ENCODE peak calls at places on chromosomes 13 and 19, in eight cellular contexts. I, V, P, M, T, A, X and E are unnamed samples. For H3K9me3, the result is how much of the 10 kb centered on the place peaks cover.

GRCh38 chr13:89584058-89584457 is 1763.4 kb upstream of the MIR17HG start:
- DNase-seq in M (no peak), V (no peak), T (no peak), I (no peak), X (no peak), P (no peak), A (peak), E (no peak)

GRCh38 chr19:44752816-44753618 is 4.5 kb downstream of the BCL3 start:
- DNase-seq in I (peak), A (peak), P (no peak), X (peak), V (peak), M (peak), T (peak), E (peak)

GRCh38 chr13:101018720-101019119 is 344.1 kb upstream of the TMTC4 start:
- DNase-seq in A (peak), X (no peak), T (no peak), V (no peak), M (no peak), I (no peak), P (no peak), E (no peak)

GRCh38 chr13:78317030-78317429 is 286.3 kb downstream of the POU4F1 start:
- DNase-seq in V (no peak), A (no peak), X (no peak), M (no peak), T (no peak), I (no peak), P (no peak), E (no peak)

GRCh38 chr13:108897955-108898354 is 268.5 kb downstream of the MYO16 start:
- DNase-seq in M (no peak), V (no peak), X (no peak), P (no peak), A (no peak), I (no peak), T (no peak), E (no peak)

GRCh38 chr19:7505682-7506384 is 10.1 kb upstream of the ZNF358 start:
- DNase-seq in A (no peak), V (no peak), I (no peak), P (no peak), M (no peak), T (no peak), X (peak), E (no peak)

GRCh38 chr13:110444226-110444653 is 117.3 kb downstream of the RAB20 start:
- DNase-seq in M (no peak), V (no peak), I (peak), P (peak), T (peak), A (peak), X (no peak), E (no peak)

GRCh38 chr19:33702606-33703437 is 81.1 kb downstream of the CHST8 start:
- DNase-seq in A (no peak), X (peak), M (no peak), T (no peak), P (no peak), V (no peak), I (no peak), E (no peak)

GRCh38 chr13:110774051-110774450 is 60.6 kb downstream of the ING1 start:
- DNase-seq in I (no peak), P (no peak), V (no peak), T (no peak), A (no peak), X (no peak), M (no peak), E (no peak)

GRCh38 chr13:105603283-105603682 is 932.2 kb downstream of the EFNB2 start:
- DNase-seq in M (no peak), P (no peak), X (no peak), T (no peak), I (no peak), V (no peak), A (no peak), E (no peak)

GRCh38 chr13:97574926-97575325 is 141.0 kb downstream of the RAP2A start:
- DNase-seq in X (no peak), V (peak), T (no peak), P (peak), M (no peak), A (no peak), I (no peak), E (no peak)

GRCh38 chr13:113597386-113598080 is 13.0 kb downstream of the TFDP1 start:
- DNase-seq in V (peak), I (no peak), X (no peak), M (no peak), T (no peak), A (no peak), P (no peak), E (peak)

GRCh38 chr19:41753159-41753558 is 2.2 kb upstream of the CEACAM6 start:
- DNase-seq in T (peak), I (peak), P (peak), V (peak), A (no peak), X (peak), M (peak), E (peak)

GRCh38 chr13:46076827-46077226 is 24.3 kb upstream of the ZC3H13 start:
- DNase-seq in P (no peak), M (no peak), V (no peak), X (no peak), A (no peak), I (no peak), T (no peak), E (no peak)

GRCh38 chr13:43331676-43332075 is 308.3 kb downstream of the DNAJC15 start:
- DNase-seq in A (peak), I (no peak), M (no peak), T (no peak), X (no peak), P (no peak), V (no peak), E (no peak)

GRCh38 chr13:33433316-33433715 is 147.8 kb upstream of the STARD13 start:
- DNase-seq in P (no peak), A (no peak), X (no peak), M (no peak), V (no peak), T (no peak), I (no peak), E (no peak)

GRCh38 chr13:80787604-80788003 is 446.7 kb upstream of the SPRY2 start:
- DNase-seq in X (no peak), P (no peak), A (no peak), T (no peak), M (no peak), I (no peak), V (no peak), E (no peak)

GRCh38 chr19:45294291-45295029 is 28.2 kb downstream of the CKM start:
- DNase-seq in P (no peak), A (no peak), I (no peak), T (no peak), M (no peak), V (no peak), X (no peak), E (no peak)

GRCh38 chr13:46106839-46107371 is 2.1 kb upstream of the CPB2 start:
- DNase-seq in V (no peak), T (no peak), M (no peak), I (no peak), A (no peak), X (no peak), P (no peak), E (no peak)

GRCh38 chr19:5994407-5995165 is 16.6 kb upstream of the RANBP3 start:
- DNase-seq in P (no peak), I (no peak), A (no peak), T (no peak), M (no peak), X (no peak), V (no peak), E (no peak)

GRCh38 chr13:108950333-108951010 is 321.1 kb downstream of the MYO16 start:
- DNase-seq in V (no peak), X (no peak), A (peak), P (no peak), M (no peak), T (no peak), I (no peak), E (no peak)

GRCh38 chr19:17965370-17966114 is 1.4 kb upstream of the KCNN1 start:
- DNase-seq in X (no peak), A (no peak), I (no peak), V (no peak), P (no peak), M (no peak), T (no peak), E (no peak)

GRCh38 chr19:23882493-23882892 is 32.2 kb upstream of the ZNF726 start:
- DNase-seq in T (no peak), V (no peak), I (no peak), P (no peak), X (no peak), M (no peak), A (no peak), E (no peak)

GRCh38 chr19:23884363-23884762 is 30.3 kb upstream of the ZNF726 start:
- DNase-seq in X (no peak), P (no peak), A (no peak), V (no peak), T (no peak), I (no peak), M (no peak), E (no peak)

DNA sequence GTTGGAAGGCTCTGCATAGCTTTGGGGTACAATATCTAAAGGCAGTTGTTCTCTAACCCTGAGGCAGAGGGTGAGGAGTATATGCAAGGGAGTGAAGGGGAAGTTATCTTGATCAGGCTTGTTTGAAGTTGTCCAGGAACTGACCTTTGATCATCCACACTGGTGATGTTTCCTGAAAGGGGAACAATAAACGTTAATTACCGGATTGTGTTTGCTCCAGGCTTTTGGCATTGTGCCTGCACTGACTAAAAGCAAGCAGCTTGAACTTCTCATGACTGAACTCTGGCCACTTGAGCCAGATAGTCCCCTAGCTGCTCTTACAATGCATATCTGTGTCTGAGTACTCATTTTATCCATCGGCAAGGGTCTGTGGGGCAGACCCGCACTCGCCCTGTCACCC is 27.0 kb upstream of the ZNF726 start:
- DNase-seq in I (no peak), P (no peak), X (no peak), A (no peak), T (no peak), M (no peak), V (no peak), E (no peak)
- H3K9me3 ChIP-seq in I (under half), P (under half), X (under half), A (under half), T (under half), M (under half), V (half or more), E (under half)

DNA sequence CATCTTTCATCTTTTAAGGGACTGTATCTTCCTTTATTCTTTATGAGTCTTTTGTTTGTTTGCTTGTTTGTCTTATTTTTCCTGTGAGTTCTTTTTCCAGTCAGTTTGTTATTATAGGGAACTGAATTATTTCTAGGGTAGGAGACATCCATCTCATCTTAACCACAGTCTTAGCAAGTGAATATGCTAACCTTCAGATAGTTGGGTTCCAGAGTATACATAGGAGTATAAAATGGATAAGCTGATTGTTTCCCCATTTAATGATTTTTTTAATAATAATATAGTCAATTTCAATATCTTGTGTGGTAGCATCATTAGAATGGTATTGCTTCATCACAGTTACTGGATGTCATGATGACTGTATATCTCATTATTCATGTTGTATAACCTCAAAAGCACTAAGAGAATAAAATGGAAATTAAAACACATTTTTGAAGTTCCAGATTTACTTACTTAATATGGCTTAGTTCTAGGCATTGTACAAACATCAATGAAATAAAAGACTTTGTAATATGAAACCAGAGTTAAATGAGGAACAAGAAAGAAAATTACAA is 33.0 kb downstream of the GPC6 start:
- DNase-seq in I (no peak), P (no peak), M (no peak), T (no peak), V (no peak), A (peak), X (no peak), E (no peak)
- TF ChIP-seq CTCF in I (no peak), P (no peak), M (no peak), T (no peak), V (no peak), A (no peak), X (no peak), E (no peak)

DNA sequence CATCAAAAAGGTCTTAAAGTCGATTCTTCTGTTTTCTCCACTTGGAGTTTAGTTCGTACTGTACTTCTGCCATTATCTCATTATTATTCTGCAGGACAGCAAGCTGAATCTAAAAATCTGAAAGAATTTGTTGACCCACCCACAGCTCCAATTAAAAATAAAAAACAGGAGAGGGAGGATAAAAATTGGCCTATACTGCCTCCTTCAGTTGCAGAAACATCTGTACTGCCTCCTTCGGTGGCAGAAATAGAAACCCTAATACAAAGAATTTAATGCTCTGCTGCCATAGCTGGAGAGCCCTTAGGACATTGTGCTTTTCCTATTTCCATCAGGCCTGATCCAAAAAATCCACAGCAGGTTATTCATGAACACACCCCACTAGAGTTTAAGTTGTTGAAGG is 9.8 kb downstream of the ZNF350 start:
- DNase-seq in A (no peak), M (no peak), P (no peak), T (no peak), X (no peak), V (no peak), I (no peak), E (no peak)
- H3K9me3 ChIP-seq in A (under half), M (half or more), P (under half), T (under half), X (half or more), V (under half), I (half or more), E (half or more)

GRCh38 chr19:38034153-38034835 is 127.3 kb downstream of the SIPA1L3 start:
- DNase-seq in P (no peak), M (no peak), I (peak), X (no peak), V (no peak), T (no peak), A (peak), E (no peak)

GRCh38 chr19:38032151-38032550 is 125.1 kb downstream of the SIPA1L3 start:
- DNase-seq in M (no peak), X (no peak), T (no peak), I (no peak), V (no peak), P (no peak), A (peak), E (no peak)

GRCh38 chr19:38032951-38033350 is 125.9 kb downstream of the SIPA1L3 start:
- DNase-seq in A (no peak), P (no peak), V (no peak), X (no peak), M (no peak), I (no peak), T (no peak), E (no peak)

GRCh38 chr19:38035515-38036495 is 128.8 kb downstream of the SIPA1L3 start:
- DNase-seq in X (no peak), P (no peak), T (no peak), I (no peak), A (peak), M (no peak), V (no peak), E (no peak)

DNA sequence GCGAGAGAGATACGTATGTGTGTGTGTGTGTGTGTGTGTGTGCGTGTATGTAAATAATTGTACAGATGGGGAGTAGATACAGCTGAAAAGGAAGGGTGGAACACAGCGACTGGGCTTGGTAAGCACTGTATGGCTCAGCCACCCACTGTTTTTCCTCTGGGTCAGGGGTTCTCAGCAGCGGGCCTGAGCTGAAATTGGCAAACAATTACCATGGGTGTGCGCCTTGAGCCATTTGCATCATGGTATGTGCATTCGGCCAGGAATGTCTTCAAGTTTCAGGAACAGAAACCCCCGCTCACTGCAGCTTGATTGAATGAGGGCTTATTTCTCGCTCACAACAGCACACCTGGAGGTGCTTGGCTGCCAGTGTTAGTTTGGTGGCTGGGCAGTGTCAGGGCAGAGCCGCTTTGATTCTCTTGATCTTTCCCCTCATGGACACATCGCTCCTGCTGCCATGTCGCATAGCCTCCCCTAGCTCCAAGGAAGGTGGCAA is 126.7 kb downstream of the SIPA1L3 start:
- DNase-seq in V (peak), T (peak), I (no peak), A (peak), P (no peak), M (no peak), X (no peak), E (no peak)
- TF ChIP-seq CTCF in V (peak), T (no peak), I (no peak), A (no peak), P (no peak), M (no peak), X (no peak), E (no peak)

GRCh38 chr19:36638862-36639510 is 27.7 kb downstream of the ZNF461 start:
- DNase-seq in I (no peak), A (no peak), M (no peak), T (no peak), X (no peak), P (no peak), V (no peak), E (no peak)

GRCh38 chr19:36635342-36635741 is 30.2 kb downstream of the ZNF382 start:
- DNase-seq in V (no peak), T (no peak), M (no peak), A (no peak), I (no peak), X (no peak), P (no peak), E (no peak)
- H3K9me3 ChIP-seq in V (half or more), T (under half), M (half or more), A (half or more), I (half or more), X (half or more), P (under half), E (half or more)

GRCh38 chr13:86725105-86725504 is 925.9 kb upstream of the SLITRK6 start:
- DNase-seq in V (peak), M (no peak), A (no peak), X (no peak), T (no peak), I (no peak), P (no peak), E (no peak)
- TF ChIP-seq CTCF in V (peak), M (no peak), A (no peak), X (no peak), T (no peak), I (no peak), P (no peak), E (no peak)

GRCh38 chr19:57276430-57276829 is 3.9 kb upstream of the ZNF460 start:
- DNase-seq in X (no peak), M (no peak), P (no peak), T (no peak), V (no peak), I (no peak), A (no peak), E (no peak)

GRCh38 chr19:57267294-57267693 is 13.0 kb upstream of the ZNF460 start:
- DNase-seq in T (no peak), A (peak), M (no peak), P (no peak), I (no peak), V (no peak), X (no peak), E (no peak)

GRCh38 chr19:57269515-57270250 is 10.6 kb upstream of the ZNF460 start:
- DNase-seq in X (no peak), P (no peak), I (no peak), V (no peak), A (peak), T (no peak), M (no peak), E (no peak)

DNA sequence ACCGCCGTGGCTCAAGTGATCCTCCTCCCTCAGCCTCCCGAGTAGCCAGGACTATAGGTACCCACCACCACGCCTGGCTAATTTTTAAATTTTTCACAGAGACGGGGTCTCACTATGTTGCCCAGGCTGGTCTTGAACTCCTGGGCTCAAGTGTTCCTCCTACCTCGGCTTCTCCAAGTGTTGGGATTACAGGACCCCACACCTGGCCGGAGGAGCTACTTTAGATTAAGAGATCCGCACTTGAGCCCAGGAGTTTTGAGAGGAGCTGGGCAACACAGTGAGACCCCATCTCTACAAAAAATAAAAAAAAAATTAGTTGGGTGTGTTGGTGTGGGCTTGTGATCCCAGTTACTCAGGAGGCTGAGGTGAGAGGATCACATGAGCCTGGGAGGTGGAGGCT is 9.0 kb upstream of the ZNF460 start:
- DNase-seq in M (no peak), P (no peak), X (no peak), V (no peak), T (no peak), A (no peak), I (no peak), E (no peak)
- H3K9me3 ChIP-seq in M (under half), P (under half), X (under half), V (under half), T (under half), A (under half), I (under half), E (under half)

GRCh38 chr13:27354379-27354778 is 70.0 kb upstream of the GTF3A start:
- DNase-seq in M (no peak), A (peak), P (no peak), X (no peak), T (no peak), V (no peak), I (no peak), E (no peak)
- TF ChIP-seq CTCF in M (no peak), A (peak), P (peak), X (no peak), T (no peak), V (no peak), I (no peak), E (no peak)

GRCh38 chr19:24002256-24002945 is 84.6 kb upstream of the ZNF254 start:
- DNase-seq in M (no peak), I (no peak), T (no peak), P (no peak), V (no peak), X (no peak), A (no peak), E (no peak)

GRCh38 chr19:24000656-24001055 is 86.0 kb downstream of the ZNF726 start:
- DNase-seq in T (no peak), P (no peak), M (no peak), I (no peak), X (no peak), A (no peak), V (no peak), E (no peak)

GRCh38 chr19:23999821-24000610 is 85.3 kb downstream of the ZNF726 start:
- DNase-seq in P (no peak), I (no peak), A (no peak), V (no peak), T (no peak), M (no peak), X (no peak), E (no peak)

GRCh38 chr19:23996549-23996948 is 81.9 kb downstream of the ZNF726 start:
- DNase-seq in T (no peak), I (no peak), V (peak), M (no peak), X (no peak), A (no peak), P (peak), E (no peak)

GRCh38 chr19:23998568-23998967 is 83.9 kb downstream of the ZNF726 start:
- DNase-seq in V (no peak), X (no peak), P (no peak), A (no peak), T (no peak), I (no peak), M (no peak), E (no peak)
- H3K9me3 ChIP-seq in V (half or more), X (half or more), P (under half), A (under half), T (under half), I (under half), M (under half), E (under half)